ENCODE peak calls at places on chromosomes 11 and 22, in eight cellular contexts. One of them, this sample, is unnamed.
A peak's percentile ranks its signal among the peaks of the same experiment; 100 is the strongest.

GRCh38 chr11:62298975-62299374 is at the start of gene SCGB1D4:
- DNase-seq in left lung: no peak
- DNase-seq in psoas muscle: no peak
- DNase-seq in cardiac fibroblast: no peak
- DNase-seq in lower lobe of right lung: no peak
- DNase-seq in AG04450: no peak
- DNase-seq in naive thymus-derived CD4-positive, alpha-beta T cell: no peak
- DNase-seq in skeletal muscle cell: no peak
- DNase-seq in this sample: no peak

GRCh38 chr22:37199839-37200161 is 11.8 kb upstream of the C1QTNF6 start:
- DNase-seq in skeletal muscle cell: no peak
- DNase-seq in cardiac fibroblast: no peak
- DNase-seq in psoas muscle: no peak
- DNase-seq in lower lobe of right lung: no peak
- DNase-seq in AG04450: no peak
- DNase-seq in left lung: no peak
- DNase-seq in naive thymus-derived CD4-positive, alpha-beta T cell: no peak
- DNase-seq in this sample: no peak

GRCh38 chr11:30917859-30918478 is 331.8 kb upstream of the MPPED2 start:
- DNase-seq in lower lobe of right lung: no peak
- DNase-seq in skeletal muscle cell: no peak
- DNase-seq in naive thymus-derived CD4-positive, alpha-beta T cell: peak; percentile 4
- DNase-seq in psoas muscle: no peak
- DNase-seq in left lung: no peak
- DNase-seq in AG04450: peak; percentile 4
- DNase-seq in cardiac fibroblast: peak; percentile 69
- DNase-seq in this sample: peak; percentile 45

GRCh38 chr11:132496341-132496740 is 1036.0 kb downstream of the OPCML start:
- DNase-seq in skeletal muscle cell: no peak
- DNase-seq in naive thymus-derived CD4-positive, alpha-beta T cell: no peak
- DNase-seq in AG04450: no peak
- DNase-seq in left lung: no peak
- DNase-seq in cardiac fibroblast: no peak
- DNase-seq in psoas muscle: no peak
- DNase-seq in lower lobe of right lung: no peak
- DNase-seq in this sample: no peak

GRCh38 chr22:35315141-35315854 is 15.6 kb downstream of the TOM1 start:
- DNase-seq in left lung: no peak
- DNase-seq in psoas muscle: peak; percentile 80
- DNase-seq in skeletal muscle cell: no peak
- DNase-seq in cardiac fibroblast: no peak
- DNase-seq in AG04450: no peak
- DNase-seq in naive thymus-derived CD4-positive, alpha-beta T cell: no peak
- DNase-seq in lower lobe of right lung: no peak
- DNase-seq in this sample: no peak

GRCh38 chr22:21621891-21622623 is 7.8 kb downstream of the YDJC start:
- DNase-seq in psoas muscle: no peak
- DNase-seq in left lung: peak; percentile 75
- DNase-seq in naive thymus-derived CD4-positive, alpha-beta T cell: no peak
- DNase-seq in lower lobe of right lung: peak; percentile 67
- DNase-seq in AG04450: no peak
- DNase-seq in skeletal muscle cell: no peak
- DNase-seq in cardiac fibroblast: no peak
- DNase-seq in this sample: no peak

GRCh38 chr22:44995282-44995597 is 14.6 kb downstream of the PHF21B start:
- DNase-seq in skeletal muscle cell: no peak
- DNase-seq in lower lobe of right lung: no peak
- DNase-seq in psoas muscle: no peak
- DNase-seq in AG04450: no peak
- DNase-seq in cardiac fibroblast: no peak
- DNase-seq in naive thymus-derived CD4-positive, alpha-beta T cell: no peak
- DNase-seq in left lung: peak; percentile 31
- DNase-seq in this sample: no peak

GRCh38 chr11:76234704-76235232 is 28.5 kb upstream of the WNT11 start:
- DNase-seq in cardiac fibroblast: no peak
- DNase-seq in psoas muscle: peak; percentile 77
- DNase-seq in naive thymus-derived CD4-positive, alpha-beta T cell: no peak
- DNase-seq in AG04450: no peak
- DNase-seq in left lung: peak; percentile 85
- DNase-seq in skeletal muscle cell: no peak
- DNase-seq in lower lobe of right lung: peak; percentile 62
- DNase-seq in this sample: no peak

GRCh38 chr11:37718431-37718999 is 1120.5 kb upstream of the RAG2 start:
- DNase-seq in AG04450: no peak
- DNase-seq in cardiac fibroblast: peak; percentile 13
- DNase-seq in skeletal muscle cell: peak; percentile 1
- DNase-seq in lower lobe of right lung: no peak
- DNase-seq in psoas muscle: no peak
- DNase-seq in naive thymus-derived CD4-positive, alpha-beta T cell: no peak
- DNase-seq in left lung: no peak
- DNase-seq in this sample: no peak

GRCh38 chr22:42163515-42163914 is 32.9 kb upstream of the CYP2D6 start:
- DNase-seq in skeletal muscle cell: no peak
- DNase-seq in cardiac fibroblast: no peak
- DNase-seq in naive thymus-derived CD4-positive, alpha-beta T cell: no peak
- DNase-seq in AG04450: no peak
- DNase-seq in lower lobe of right lung: no peak
- DNase-seq in psoas muscle: no peak
- DNase-seq in left lung: no peak
- DNase-seq in this sample: no peak

GRCh38 chr11:120660024-120660565 is 148.5 kb downstream of the GRIK4 start:
- DNase-seq in naive thymus-derived CD4-positive, alpha-beta T cell: peak; percentile 1
- DNase-seq in left lung: no peak
- DNase-seq in skeletal muscle cell: no peak
- DNase-seq in cardiac fibroblast: peak; percentile 10
- DNase-seq in psoas muscle: no peak
- DNase-seq in lower lobe of right lung: no peak
- DNase-seq in AG04450: no peak
- DNase-seq in this sample: no peak

GRCh38 chr11:130585545-130585944 is 137.1 kb downstream of the ADAMTS15 start:
- DNase-seq in AG04450: no peak
- DNase-seq in left lung: no peak
- DNase-seq in lower lobe of right lung: no peak
- DNase-seq in psoas muscle: no peak
- DNase-seq in cardiac fibroblast: peak; percentile 76
- DNase-seq in naive thymus-derived CD4-positive, alpha-beta T cell: no peak
- DNase-seq in skeletal muscle cell: no peak
- DNase-seq in this sample: peak; percentile 71

GRCh38 chr11:69002101-69002742 is 10.8 kb downstream of the MRGPRF start:
- DNase-seq in psoas muscle: no peak
- DNase-seq in naive thymus-derived CD4-positive, alpha-beta T cell: no peak
- DNase-seq in lower lobe of right lung: peak; percentile 13
- DNase-seq in AG04450: no peak
- DNase-seq in left lung: peak; percentile 41
- DNase-seq in cardiac fibroblast: no peak
- DNase-seq in skeletal muscle cell: no peak
- DNase-seq in this sample: no peak

GRCh38 chr11:33375688-33376311 is 118.6 kb downstream of the HIPK3 start:
- DNase-seq in skeletal muscle cell: no peak
- DNase-seq in psoas muscle: no peak
- DNase-seq in left lung: peak; percentile 55
- DNase-seq in naive thymus-derived CD4-positive, alpha-beta T cell: no peak
- DNase-seq in AG04450: no peak
- DNase-seq in lower lobe of right lung: no peak
- DNase-seq in cardiac fibroblast: peak; percentile 41
- DNase-seq in this sample: no peak

GRCh38 chr11:83132191-83132590 is 24.7 kb upstream of the PCF11 start:
- DNase-seq in psoas muscle: no peak
- DNase-seq in cardiac fibroblast: no peak
- DNase-seq in naive thymus-derived CD4-positive, alpha-beta T cell: no peak
- DNase-seq in left lung: no peak
- DNase-seq in lower lobe of right lung: no peak
- DNase-seq in skeletal muscle cell: no peak
- DNase-seq in AG04450: no peak
- DNase-seq in this sample: no peak

GRCh38 chr22:27377901-27378300 is 423.7 kb downstream of the MN1 start:
- DNase-seq in naive thymus-derived CD4-positive, alpha-beta T cell: no peak
- DNase-seq in AG04450: no peak
- DNase-seq in lower lobe of right lung: no peak
- DNase-seq in left lung: no peak
- DNase-seq in psoas muscle: no peak
- DNase-seq in cardiac fibroblast: no peak
- DNase-seq in skeletal muscle cell: peak; percentile 6
- DNase-seq in this sample: peak; percentile 8
- H3K4me3 ChIP-seq in naive thymus-derived CD4-positive, alpha-beta T cell: no peak overlapping the region
- H3K4me3 ChIP-seq in AG04450: no peak overlapping the region
- H3K4me3 ChIP-seq in lower lobe of right lung: no peak overlapping the region
- H3K4me3 ChIP-seq in left lung: no peak overlapping the region
- H3K4me3 ChIP-seq in psoas muscle: no peak overlapping the region
- H3K4me3 ChIP-seq in cardiac fibroblast: no peak overlapping the region
- H3K4me3 ChIP-seq in skeletal muscle cell: no peak overlapping the region
- H3K4me3 ChIP-seq in this sample: peak overlapping the region; percentile 11

GRCh38 chr11:36313073-36313472 is 17.0 kb downstream of the PRR5L start:
- DNase-seq in AG04450: no peak
- DNase-seq in psoas muscle: no peak
- DNase-seq in lower lobe of right lung: no peak
- DNase-seq in cardiac fibroblast: no peak
- DNase-seq in naive thymus-derived CD4-positive, alpha-beta T cell: no peak
- DNase-seq in skeletal muscle cell: no peak
- DNase-seq in left lung: no peak
- DNase-seq in this sample: no peak
- H3K4me3 ChIP-seq in AG04450: no peak overlapping the region
- H3K4me3 ChIP-seq in psoas muscle: no peak overlapping the region
- H3K4me3 ChIP-seq in lower lobe of right lung: no peak overlapping the region
- H3K4me3 ChIP-seq in cardiac fibroblast: no peak overlapping the region
- H3K4me3 ChIP-seq in naive thymus-derived CD4-positive, alpha-beta T cell: no peak overlapping the region
- H3K4me3 ChIP-seq in skeletal muscle cell: no peak overlapping the region
- H3K4me3 ChIP-seq in left lung: no peak overlapping the region
- H3K4me3 ChIP-seq in this sample: no peak overlapping the region

DNA sequence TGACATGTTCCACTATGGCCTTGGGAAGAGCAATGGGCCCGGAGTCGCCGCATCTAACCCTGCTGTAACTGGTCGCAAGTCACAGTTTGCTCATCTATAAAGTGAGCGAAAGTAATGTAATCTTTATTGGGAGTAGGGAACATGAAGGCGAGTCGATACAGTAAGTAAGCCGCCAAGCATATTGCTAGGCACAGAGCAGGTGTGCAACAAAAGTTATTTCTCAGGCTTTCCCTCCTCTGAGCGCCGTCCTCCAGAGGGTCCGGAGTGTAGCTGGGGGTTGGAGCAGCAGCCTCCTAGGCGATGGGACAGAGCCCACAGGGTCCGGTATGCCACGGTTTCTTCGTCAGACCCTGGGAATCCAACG is 343 bp upstream of the SPON1 start:
- DNase-seq in left lung: peak; percentile 20
- DNase-seq in psoas muscle: no peak
- DNase-seq in AG04450: no peak
- DNase-seq in naive thymus-derived CD4-positive, alpha-beta T cell: no peak
- DNase-seq in lower lobe of right lung: no peak
- DNase-seq in skeletal muscle cell: no peak
- DNase-seq in cardiac fibroblast: no peak
- DNase-seq in this sample: no peak
- H3K4me3 ChIP-seq in left lung: peak overlapping the region; percentile 36
- H3K4me3 ChIP-seq in psoas muscle: peak overlapping the region; percentile 50
- H3K4me3 ChIP-seq in AG04450: peak overlapping the region; percentile 38
- H3K4me3 ChIP-seq in naive thymus-derived CD4-positive, alpha-beta T cell: peak overlapping the region; percentile 34
- H3K4me3 ChIP-seq in lower lobe of right lung: peak overlapping the region; percentile 58
- H3K4me3 ChIP-seq in skeletal muscle cell: peak overlapping the region; percentile 27
- H3K4me3 ChIP-seq in cardiac fibroblast: peak overlapping the region; percentile 2
- H3K4me3 ChIP-seq in this sample: peak overlapping the region; percentile 29

DNA sequence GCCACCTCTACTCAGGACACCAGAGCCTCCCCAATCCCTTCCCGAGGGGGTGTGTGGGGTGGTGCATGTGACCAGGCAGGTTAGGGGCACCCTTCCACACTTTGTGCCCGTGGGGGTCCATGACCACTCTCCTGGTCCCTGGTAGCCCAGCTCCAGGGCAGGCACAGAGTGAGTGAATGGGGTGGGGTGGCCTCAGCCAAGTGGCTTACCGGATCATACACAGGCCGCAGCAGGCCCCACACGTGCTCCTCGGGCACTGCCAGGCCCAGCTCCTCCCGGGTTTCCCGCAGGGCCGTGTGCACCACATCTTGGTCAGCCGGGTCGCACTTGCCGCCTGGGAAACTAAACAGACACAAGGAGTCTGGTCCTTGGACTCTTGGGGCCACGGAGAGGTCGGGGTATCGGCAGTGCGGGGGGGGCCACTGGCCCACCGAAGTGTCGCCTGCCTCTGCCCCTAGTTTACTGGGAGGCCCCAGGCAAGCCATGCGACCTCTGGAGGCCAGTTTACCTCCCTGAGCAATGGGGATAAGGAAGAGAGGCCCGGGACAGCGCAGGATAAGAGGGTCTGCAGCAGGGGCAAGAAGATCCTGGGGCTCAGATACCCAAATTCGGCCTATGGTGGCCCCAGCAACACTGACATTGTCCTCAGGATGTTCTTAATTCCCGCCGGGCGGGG is 889 bp downstream of the NUDT8 start:
- DNase-seq in AG04450: no peak
- DNase-seq in psoas muscle: no peak
- DNase-seq in cardiac fibroblast: no peak
- DNase-seq in naive thymus-derived CD4-positive, alpha-beta T cell: no peak
- DNase-seq in left lung: peak; percentile 71
- DNase-seq in skeletal muscle cell: no peak
- DNase-seq in lower lobe of right lung: peak; percentile 51
- DNase-seq in this sample: no peak
- H3K4me3 ChIP-seq in AG04450: no peak overlapping the region
- H3K4me3 ChIP-seq in psoas muscle: peak overlapping the region; percentile 83
- H3K4me3 ChIP-seq in cardiac fibroblast: no peak overlapping the region
- H3K4me3 ChIP-seq in naive thymus-derived CD4-positive, alpha-beta T cell: no peak overlapping the region
- H3K4me3 ChIP-seq in left lung: peak overlapping the region; percentile 56
- H3K4me3 ChIP-seq in skeletal muscle cell: peak overlapping the region; percentile 60
- H3K4me3 ChIP-seq in lower lobe of right lung: peak overlapping the region; percentile 80
- H3K4me3 ChIP-seq in this sample: peak overlapping the region; percentile 50

This sample was measured in astrocyte of the cerebellum.